ENCODE peak calls at places on chromosomes 3 and 15, in four cellular contexts. N, Y, R and F are unnamed samples.

GRCh38 chr3:137764001-137764433 is at the start of gene SOX14:
- DNase-seq in Y (no peak), N (no peak), R (no peak), F (peak)

GRCh38 chr3:52010431-52010830 is 14.7 kb upstream of the RPL29 start:
- DNase-seq in Y (no peak), R (no peak), N (no peak), F (no peak)

GRCh38 chr15:98775498-98776230 is 127.3 kb downstream of the IGF1R start:
- DNase-seq in N (peak), R (no peak), Y (no peak), F (no peak)

GRCh38 chr3:179016979-179017670 is 54.5 kb downstream of the ZMAT3 start:
- DNase-seq in R (no peak), Y (no peak), N (no peak), F (no peak)

GRCh38 chr3:19739504-19739903 is 194.5 kb downstream of the EFHB start:
- DNase-seq in Y (no peak), R (no peak), N (no peak), F (no peak)

GRCh38 chr3:183564046-183564445 is 8.5 kb upstream of the KLHL6 start:
- DNase-seq in N (no peak), Y (no peak), R (no peak), F (no peak)

GRCh38 chr15:65904301-65904700 is 35.0 kb downstream of the RAB11A start:
- DNase-seq in N (no peak), R (no peak), Y (no peak), F (no peak)

GRCh38 chr3:134366221-134366927 is 7.9 kb downstream of the AMOTL2 start:
- DNase-seq in Y (no peak), N (peak), R (no peak), F (peak)

GRCh38 chr3:157447026-157447694 is 10.5 kb downstream of the PTX3 start:
- DNase-seq in N (peak), Y (peak), R (no peak), F (no peak)

GRCh38 chr3:105653868-105654267 is 214.9 kb downstream of the CBLB start:
- DNase-seq in N (no peak), R (no peak), Y (no peak), F (no peak)

GRCh38 chr15:62951481-62951880 is 91.1 kb upstream of the TPM1 start:
- DNase-seq in Y (peak), N (no peak), R (no peak), F (no peak)

GRCh38 chr15:41930221-41930866 is 36.5 kb upstream of the SPTBN5 start:
- DNase-seq in Y (peak), R (no peak), N (peak), F (no peak)

GRCh38 chr15:96047255-96047931 is 283.1 kb upstream of the NR2F2 start:
- DNase-seq in Y (no peak), R (no peak), N (peak), F (no peak)

GRCh38 chr3:180324791-180325190 is 277.2 kb upstream of the TTC14 start:
- DNase-seq in Y (no peak), N (no peak), R (no peak), F (no peak)

GRCh38 chr3:176352716-176353334 is 844.5 kb downstream of the TBL1XR1 start:
- DNase-seq in Y (peak), N (peak), R (no peak), F (no peak)

GRCh38 chr3:116474356-116475200 is 29.3 kb upstream of the LSAMP start:
- DNase-seq in N (no peak), Y (no peak), R (no peak), F (no peak)

GRCh38 chr15:73355866-73356265 is 12.9 kb downstream of the HCN4 start:
- DNase-seq in N (no peak), Y (no peak), R (no peak), F (no peak)

GRCh38 chr15:91414124-91414523 is 314.1 kb downstream of the SV2B start:
- DNase-seq in R (no peak), N (no peak), Y (no peak), F (no peak)

GRCh38 chr3:44939581-44940036 is 36.4 kb downstream of the ZDHHC3 start:
- DNase-seq in Y (no peak), R (no peak), N (no peak), F (no peak)

GRCh38 chr15:73078291-73078690 is 26.0 kb downstream of the NEO1 start:
- DNase-seq in N (no peak), Y (no peak), R (no peak), F (no peak)

GRCh38 chr3:106640353-106640752 is 736.9 kb upstream of the CCDC54 start:
- DNase-seq in Y (no peak), N (no peak), R (no peak), F (no peak)

GRCh38 chr3:183809209-183809608 is 16.2 kb downstream of the MAP6D1 start:
- DNase-seq in Y (no peak), N (no peak), R (no peak), F (no peak)

GRCh38 chr15:90750186-90750585 is 33.0 kb downstream of the BLM start:
- DNase-seq in N (no peak), Y (no peak), R (no peak), F (no peak)

GRCh38 chr15:77546050-77546501 is 86.6 kb downstream of the LINGO1 start:
- DNase-seq in Y (peak), N (peak), R (no peak), F (peak)

GRCh38 chr3:40800343-40800742 is 275.6 kb downstream of the ZNF621 start:
- DNase-seq in R (no peak), Y (peak), N (peak), F (peak)

GRCh38 chr15:37765809-37766208 is 168.6 kb upstream of the TMCO5A start:
- DNase-seq in N (peak), Y (no peak), R (no peak), F (no peak)

GRCh38 chr3:33186524-33187367 is 31.9 kb downstream of the SUSD5 start:
- DNase-seq in R (no peak), Y (no peak), N (peak), F (no peak)

GRCh38 chr15:82538961-82539689 is 1.1 kb downstream of the RPS17 start:
- DNase-seq in N (no peak), R (no peak), Y (no peak), F (peak)

GRCh38 chr3:38247366-38248035 is 18.1 kb upstream of the SLC22A13 start:
- DNase-seq in N (peak), R (no peak), Y (peak), F (peak)

GRCh38 chr3:154598166-154598565 is 168.2 kb upstream of the GPR149 start:
- DNase-seq in Y (no peak), N (no peak), R (no peak), F (no peak)

GRCh38 chr3:183825380-183826161 is at the start of gene MAP6D1:
- DNase-seq in R (peak), N (peak), Y (peak), F (peak)

GRCh38 chr15:38474155-38474757 is 20.3 kb downstream of the FAM98B start:
- DNase-seq in R (no peak), Y (peak), N (peak), F (no peak)

GRCh38 chr15:78103406-78104118 is 11.2 kb downstream of the SH2D7 start:
- DNase-seq in N (no peak), R (no peak), Y (no peak), F (peak)

GRCh38 chr3:76497636-76498035 is 542.3 kb upstream of the ROBO2 start:
- DNase-seq in N (peak), R (no peak), Y (no peak), F (peak)

GRCh38 chr15:37981781-37982180 is 47.3 kb downstream of the TMCO5A start:
- DNase-seq in R (no peak), Y (peak), N (peak), F (no peak)

GRCh38 chr3:95715137-95715536 is 1099.3 kb upstream of the EPHA6 start:
- DNase-seq in Y (no peak), N (no peak), R (no peak), F (no peak)